ENCODE peak calls at places on chromosomes 11 and 22, in five cellular contexts. J is ovary, Y is brain microvascular endothelial cell, W is A549, E is heart left ventricle. A is an unnamed sample.

GRCh38 chr11:2269601-2270321 is 627 bp downstream of the ASCL2 start:
- DNase-seq in J (peak), Y (no peak), W (peak), E (peak), A (peak)

GRCh38 chr11:2294340-2295290 is 7.1 kb downstream of the C11orf21 start:
- DNase-seq in J (no peak), Y (no peak), W (no peak), E (no peak), A (no peak)

GRCh38 chr11:104146421-104146820 is 17.5 kb downstream of the PDGFD start:
- DNase-seq in J (no peak), Y (no peak), W (no peak), E (no peak), A (no peak)

GRCh38 chr22:43776081-43776670 is 35.9 kb downstream of the EFCAB6 start:
- DNase-seq in J (no peak), Y (peak), W (no peak), E (no peak), A (no peak)

GRCh38 chr22:36986242-36986821 is 32.9 kb downstream of the TST start:
- DNase-seq in J (no peak), Y (no peak), W (peak), E (no peak), A (no peak)

GRCh38 chr22:46007848-46008261 is 30.9 kb upstream of the WNT7B start:
- DNase-seq in J (peak), Y (peak), W (no peak), E (peak), A (peak)

GRCh38 chr11:86116996-86117705 is 48.3 kb upstream of the PICALM start:
- DNase-seq in J (no peak), Y (peak), W (peak), E (no peak), A (no peak)

GRCh38 chr11:73439002-73439843 is 63.0 kb downstream of the RELT start:
- DNase-seq in J (no peak), Y (no peak), W (no peak), E (no peak), A (no peak)

GRCh38 chr11:134574947-134575346 is 162.9 kb upstream of the B3GAT1 start:
- DNase-seq in J (no peak), Y (no peak), W (no peak), E (no peak), A (no peak)

GRCh38 chr11:77031599-77031998 is 2.6 kb upstream of the B3GNT6 start:
- DNase-seq in J (no peak), Y (no peak), W (no peak), E (no peak), A (no peak)

GRCh38 chr11:19093976-19094375 is 23.0 kb upstream of the ZDHHC13 start:
- DNase-seq in J (no peak), Y (no peak), W (no peak), E (no peak), A (peak)

GRCh38 chr11:47589103-47589502 is 2.6 kb downstream of the FAM180B start:
- DNase-seq in J (no peak), Y (no peak), W (no peak), E (no peak), A (no peak)

GRCh38 chr11:65585396-65586246 is 9.8 kb downstream of the EHBP1L1 start:
- DNase-seq in J (peak), Y (no peak), W (no peak), E (peak), A (no peak)

GRCh38 chr11:110434952-110435779 is 5.4 kb downstream of the FDX1 start:
- DNase-seq in J (no peak), Y (no peak), W (peak), E (no peak), A (no peak)

GRCh38 chr11:88384004-88384677 is 46.6 kb upstream of the CTSC start:
- DNase-seq in J (no peak), Y (peak), W (peak), E (no peak), A (peak)

GRCh38 chr22:41003041-41003440 is 51.9 kb downstream of the RBX1 start:
- DNase-seq in J (no peak), Y (no peak), W (no peak), E (no peak), A (peak)

GRCh38 chr11:132161538-132161937 is 791.1 kb downstream of the NTM start:
- DNase-seq in J (no peak), Y (no peak), W (no peak), E (no peak), A (no peak)

GRCh38 chr11:100876826-100877545 is 189.9 kb downstream of the ARHGAP42 start:
- DNase-seq in J (no peak), Y (peak), W (peak), E (no peak), A (peak)

GRCh38 chr11:57658023-57658361 is 430 bp downstream of the CLP1 start:
- DNase-seq in J (no peak), Y (no peak), W (no peak), E (no peak), A (no peak)

GRCh38 chr22:37273126-37273845 is 9.0 kb upstream of the CYTH4 start:
- DNase-seq in J (no peak), Y (peak), W (no peak), E (peak), A (no peak)

GRCh38 chr11:86202013-86202336 is 42.6 kb upstream of the EED start:
- DNase-seq in J (no peak), Y (no peak), W (no peak), E (no peak), A (no peak)

GRCh38 chr11:34234086-34234740 is 123.6 kb downstream of the ABTB2 start:
- DNase-seq in J (no peak), Y (peak), W (peak), E (no peak), A (peak)

GRCh38 chr22:24335529-24335928 is 64.9 kb downstream of the SPECC1L start:
- DNase-seq in J (no peak), Y (no peak), W (no peak), E (no peak), A (no peak)

DNA sequence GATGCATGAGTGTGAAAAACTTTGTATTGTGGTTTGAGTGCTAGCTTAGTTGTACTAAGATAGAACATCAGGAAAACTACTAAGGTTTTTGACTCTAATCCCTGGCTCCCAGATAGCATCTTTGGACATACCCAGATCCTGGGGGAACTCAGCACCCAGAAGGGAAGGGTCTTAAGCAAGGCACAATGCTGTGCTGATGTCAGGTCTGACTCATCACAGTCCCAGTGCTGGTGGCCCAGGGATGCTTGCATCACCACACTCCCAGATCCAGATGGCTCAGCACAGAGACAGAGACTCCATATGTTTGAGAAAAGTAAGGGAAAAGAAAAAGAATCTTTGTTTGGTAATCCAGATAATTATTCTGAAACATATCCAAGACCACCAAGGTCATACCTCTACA is 18.3 kb upstream of the OR56A3 start:
- DNase-seq in J (no peak), Y (no peak), W (no peak), E (no peak), A (no peak)
- H3K27ac ChIP-seq in J (no peak), Y (no peak), W (no peak), E (no peak), A (no peak)

GRCh38 chr11:78615724-78616123 is 41.1 kb upstream of the NARS2 start:
- DNase-seq in J (no peak), Y (no peak), W (no peak), E (no peak), A (no peak)
- TF ChIP-seq CTCF in J (no peak), Y (no peak), W (no peak), E (no peak), A (no peak)

GRCh38 chr22:49775191-49776052 is 52.3 kb downstream of the BRD1 start:
- DNase-seq in J (no peak), Y (no peak), W (no peak), E (no peak), A (no peak)
- H3K27ac ChIP-seq in J (no peak), Y (no peak), W (no peak), E (no peak), A (peak)

GRCh38 chr11:17388609-17389204 is at the start of gene KCNJ11:
- DNase-seq in J (no peak), Y (no peak), W (no peak), E (no peak), A (no peak)
- TF ChIP-seq CTCF in J (no peak), Y (no peak), W (no peak), E (no peak), A (no peak)

DNA sequence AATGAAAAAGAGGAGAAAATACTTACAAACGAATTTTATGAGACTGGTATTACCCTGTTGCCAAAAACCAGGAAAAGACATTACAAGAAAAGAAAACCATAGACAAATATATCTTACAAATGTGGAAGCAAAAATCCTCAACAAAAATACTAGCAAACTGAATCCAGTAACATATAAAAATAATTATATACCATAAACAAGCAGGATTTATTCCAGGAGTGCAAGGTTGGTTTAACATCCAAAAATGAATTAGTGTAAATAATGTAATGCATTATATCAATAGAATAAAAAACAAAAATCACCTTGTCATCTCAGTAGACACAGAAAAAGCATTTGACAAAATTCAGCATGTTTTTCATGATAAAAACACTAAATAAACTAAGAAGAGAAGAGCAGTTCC is 7.3 kb downstream of the NF2 start:
- DNase-seq in J (no peak), Y (no peak), W (no peak), E (no peak), A (no peak)
- H3K27ac ChIP-seq in J (no peak), Y (no peak), W (no peak), E (no peak), A (no peak)

GRCh38 chr11:117221775-117222517 is 9.9 kb downstream of the PCSK7 start:
- DNase-seq in J (peak), Y (no peak), W (no peak), E (no peak), A (no peak)
- TF ChIP-seq CTCF in J (no peak), Y (no peak), W (no peak), E (no peak), A (no peak)

A was measured in RWPE1.